ENCODE peak calls at places on chromosomes 3 and 15, in nine cellular contexts. L is anterior cingulate cortex, T is gastrocnemius medialis, A is heart right ventricle, N is HuH-7, M is glutamatergic neuron, H is foreskin keratinocyte, J is endothelial cell, G is left ventricle myocardium inferior. D is an unnamed sample.

GRCh38 chr3:120469440-120470415 is 18.9 kb upstream of the FSTL1 start:
- DNase-seq in L (no peak), T (no peak), A (no peak), N (no peak), M (no peak), H (peak; percentile 80), J (no peak), G (no peak), D (no peak)

GRCh38 chr15:27692438-27692837 is 406.7 kb downstream of the OCA2 start:
- DNase-seq in L (no peak), T (no peak), A (no peak), N (no peak), M (no peak), H (no peak), J (no peak), G (no peak), D (no peak)

GRCh38 chr3:183837390-183837789 is 12.0 kb upstream of the MAP6D1 start:
- DNase-seq in L (no peak), T (no peak), A (no peak), N (no peak), M (no peak), H (no peak), J (no peak), G (no peak), D (no peak)

GRCh38 chr3:101549473-101549872 is 12.2 kb upstream of the TRMT10C start:
- DNase-seq in L (no peak), T (no peak), A (no peak), N (no peak), M (no peak), H (no peak), J (no peak), G (no peak), D (no peak)

GRCh38 chr3:155870945-155871745 is 695 bp downstream of the GMPS start:
- DNase-seq in L (peak; percentile 26), T (peak; percentile 28), A (peak; percentile 47), N (peak; percentile 11), M (peak; percentile 60), H (no peak), J (peak; percentile 44), G (peak; percentile 54), D (peak; percentile 57)

GRCh38 chr15:39381517-39381916 is 199.4 kb upstream of the THBS1 start:
- DNase-seq in L (no peak), T (no peak), A (no peak), N (no peak), M (no peak), H (no peak), J (no peak), G (no peak), D (no peak)

GRCh38 chr3:5186089-5186853 is 1.2 kb upstream of the EDEM1 start:
- DNase-seq in L (no peak), T (no peak), A (no peak), N (no peak), M (no peak), H (no peak), J (no peak), G (no peak), D (peak; percentile 48)

GRCh38 chr15:42165081-42165480 is 8.6 kb upstream of the PLA2G4F start:
- DNase-seq in L (no peak), T (no peak), A (no peak), N (no peak), M (no peak), H (no peak), J (no peak), G (no peak), D (no peak)

GRCh38 chr15:81049835-81050234 is 49.1 kb downstream of the TLNRD1 start:
- DNase-seq in L (peak; percentile 76), T (no peak), A (no peak), N (no peak), M (peak; percentile 43), H (no peak), J (no peak), G (no peak), D (no peak)

GRCh38 chr3:29949131-29949530 is 657.3 kb upstream of the TGFBR2 start:
- DNase-seq in L (no peak), T (no peak), A (no peak), N (no peak), M (no peak), H (no peak), J (no peak), G (no peak), D (no peak)

GRCh38 chr3:71397046-71397445 is 186.5 kb downstream of the FOXP1 start:
- DNase-seq in L (no peak), T (no peak), A (peak; percentile 35), N (no peak), M (peak; percentile 26), H (no peak), J (peak; percentile 38), G (no peak), D (no peak)

GRCh38 chr3:71090207-71090606 is 493.3 kb downstream of the FOXP1 start:
- DNase-seq in L (no peak), T (no peak), A (no peak), N (no peak), M (no peak), H (no peak), J (no peak), G (no peak), D (peak; percentile 20)

GRCh38 chr15:65087411-65087810 is 10.9 kb downstream of the KBTBD13 start:
- DNase-seq in L (no peak), T (no peak), A (no peak), N (no peak), M (no peak), H (no peak), J (no peak), G (no peak), D (no peak)

GRCh38 chr3:138468886-138469285 is 34.5 kb downstream of the ESYT3 start:
- DNase-seq in L (no peak), T (peak; percentile 73), A (peak; percentile 23), N (no peak), M (no peak), H (peak; percentile 27), J (no peak), G (no peak), D (no peak)

GRCh38 chr3:53628546-53629395 is 134.4 kb downstream of the CACNA1D start:
- DNase-seq in L (no peak), T (no peak), A (no peak), N (no peak), M (no peak), H (peak; percentile 31), J (no peak), G (no peak), D (no peak)

GRCh38 chr3:43014990-43015389 is 35.9 kb downstream of the GASK1A start:
- DNase-seq in L (no peak), T (no peak), A (no peak), N (no peak), M (no peak), H (no peak), J (no peak), G (no peak), D (no peak)

GRCh38 chr15:65939901-65940617 is 70.8 kb downstream of the RAB11A start:
- DNase-seq in L (no peak), T (no peak), A (peak; percentile 41), N (no peak), M (no peak), H (peak; percentile 59), J (no peak), G (peak; percentile 33), D (no peak)

GRCh38 chr3:60189304-60189703 is 1061.9 kb downstream of the FHIT start:
- DNase-seq in L (no peak), T (no peak), A (no peak), N (no peak), M (no peak), H (no peak), J (no peak), G (no peak), D (no peak)

GRCh38 chr3:39548282-39548681 is 80.8 kb downstream of the MOBP start:
- DNase-seq in L (no peak), T (no peak), A (no peak), N (no peak), M (no peak), H (peak; percentile 55), J (no peak), G (no peak), D (no peak)

GRCh38 chr3:23874359-23875120 is 42.2 kb downstream of the NKIRAS1 start:
- DNase-seq in L (no peak), T (no peak), A (no peak), N (no peak), M (no peak), H (peak; percentile 59), J (no peak), G (no peak), D (no peak)

GRCh38 chr3:5948081-5948480 is 760.6 kb downstream of the EDEM1 start:
- DNase-seq in L (no peak), T (no peak), A (no peak), N (no peak), M (no peak), H (no peak), J (no peak), G (no peak), D (no peak)

GRCh38 chr3:14773281-14773680 is 45.5 kb upstream of the FGD5 start:
- DNase-seq in L (no peak), T (no peak), A (no peak), N (no peak), M (no peak), H (no peak), J (no peak), G (no peak), D (no peak)

GRCh38 chr3:43345877-43346276 is 59.5 kb downstream of the SNRK start:
- DNase-seq in L (no peak), T (no peak), A (no peak), N (no peak), M (no peak), H (no peak), J (no peak), G (no peak), D (no peak)

GRCh38 chr3:99128740-99129505 is 227.4 kb upstream of the DCBLD2 start:
- DNase-seq in L (no peak), T (no peak), A (no peak), N (no peak), M (no peak), H (peak; percentile 94), J (no peak), G (no peak), D (no peak)

GRCh38 chr3:186381424-186382216 is 19.6 kb upstream of the DGKG start:
- DNase-seq in L (no peak), T (no peak), A (no peak), N (no peak), M (no peak), H (no peak), J (no peak), G (no peak), D (no peak)

GRCh38 chr3:128847631-128848370 is 31.6 kb upstream of the ACAD9 start:
- DNase-seq in L (no peak), T (no peak), A (no peak), N (no peak), M (no peak), H (no peak), J (no peak), G (no peak), D (no peak)

GRCh38 chr3:151792411-151792810 is 21.5 kb upstream of the AADAC start:
- DNase-seq in L (no peak), T (no peak), A (no peak), N (no peak), M (no peak), H (no peak), J (no peak), G (no peak), D (no peak)

GRCh38 chr3:182713743-182714517 is 79.4 kb upstream of the ATP11B start:
- DNase-seq in L (no peak), T (no peak), A (no peak), N (peak; percentile 40), M (no peak), H (peak; percentile 18), J (no peak), G (no peak), D (peak; percentile 53)

GRCh38 chr15:73114064-73114463 is 61.8 kb downstream of the NEO1 start:
- DNase-seq in L (no peak), T (no peak), A (no peak), N (no peak), M (no peak), H (no peak), J (no peak), G (no peak), D (no peak)

GRCh38 chr15:79157631-79158592 is 67.3 kb upstream of the RASGRF1 start:
- DNase-seq in L (no peak), T (no peak), A (no peak), N (no peak), M (no peak), H (peak; percentile 40), J (no peak), G (no peak), D (no peak)

GRCh38 chr3:126971891-126972351 is 11.0 kb upstream of the PLXNA1 start:
- DNase-seq in L (peak; percentile 29), T (peak; percentile 70), A (peak; percentile 76), N (no peak), M (no peak), H (no peak), J (no peak), G (peak; percentile 67), D (no peak)